ENCODE peak calls at places on chromosomes 16 and 17, in four cellular contexts. Q is transverse colon, D is psoas muscle, F is heart left ventricle. Y is an unnamed sample.

GRCh38 chr17:47301161-47301560 is 22.6 kb upstream of the EFCAB13 start:
- DNase-seq in Q (no peak), D (no peak), F (no peak), Y (no peak)

GRCh38 chr17:22142091-22142490 is 449.8 kb downstream of the KCNJ18 start:
- DNase-seq in Q (no peak), D (no peak), F (no peak), Y (no peak)

GRCh38 chr17:43671075-43671692 is 9.5 kb upstream of the MEOX1 start:
- DNase-seq in Q (no peak), D (no peak), F (peak; percentile 44), Y (no peak)

GRCh38 chr17:66115246-66115645 is 76.7 kb downstream of the CEP112 start:
- DNase-seq in Q (no peak), D (no peak), F (no peak), Y (no peak)

GRCh38 chr17:37640016-37640415 is 3.2 kb downstream of the DDX52 start:
- DNase-seq in Q (no peak), D (no peak), F (no peak), Y (no peak)

GRCh38 chr17:47781397-47781796 is 40.2 kb downstream of the OSBPL7 start:
- DNase-seq in Q (no peak), D (no peak), F (no peak), Y (no peak)

GRCh38 chr17:49572226-49572625 is 3.4 kb upstream of the NXPH3 start:
- DNase-seq in Q (no peak), D (no peak), F (no peak), Y (no peak)

GRCh38 chr17:79130536-79131273 is 56.1 kb downstream of the ENGASE start:
- DNase-seq in Q (no peak), D (no peak), F (no peak), Y (no peak)

DNA sequence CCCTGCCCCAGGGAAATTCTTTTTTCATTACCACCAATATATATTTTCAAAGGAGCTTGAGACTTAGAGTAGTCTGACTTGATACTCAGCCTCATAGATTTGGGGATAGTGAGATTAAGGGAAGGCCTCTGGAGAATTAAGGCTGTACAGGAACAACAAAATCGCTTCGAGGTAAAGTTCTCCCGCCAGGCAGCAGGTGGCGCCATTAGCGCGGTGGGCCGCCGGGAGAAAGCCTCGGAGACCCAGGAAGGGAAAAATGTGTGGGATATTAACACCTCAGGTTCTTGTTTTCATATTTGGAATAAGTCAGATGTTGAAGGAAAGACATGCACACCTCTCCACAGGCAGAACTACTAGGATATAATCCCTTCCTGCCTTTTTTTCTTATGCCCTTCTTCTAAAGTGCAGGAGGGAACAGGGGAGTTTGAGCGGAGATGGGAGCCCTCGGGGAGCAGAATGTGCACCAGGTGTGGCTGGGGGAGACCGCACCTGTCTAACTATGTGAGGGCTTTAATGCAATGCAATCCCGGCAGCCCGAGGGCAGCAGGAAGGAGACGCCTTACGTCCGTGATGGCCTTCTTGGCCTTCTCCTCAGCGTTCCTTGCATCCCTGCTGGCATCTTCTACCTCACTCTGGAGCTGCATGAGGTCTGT is 25.9 kb downstream of the MYH3 start:
- DNase-seq in Q (peak; percentile 19), D (no peak), F (no peak), Y (peak; percentile 47)
- TF ChIP-seq CTCF in Q (peak; percentile 85), D (peak; percentile 69), F (peak; percentile 78), Y (peak; percentile 31)

GRCh38 chr17:13490906-13491502 is 110.7 kb downstream of the HS3ST3A1 start:
- DNase-seq in Q (no peak), D (no peak), F (no peak), Y (no peak)

GRCh38 chr17:13491916-13492315 is 109.8 kb downstream of the HS3ST3A1 start:
- DNase-seq in Q (no peak), D (no peak), F (no peak), Y (no peak)

GRCh38 chr17:13495423-13495822 is 106.3 kb downstream of the HS3ST3A1 start:
- DNase-seq in Q (no peak), D (no peak), F (no peak), Y (no peak)

GRCh38 chr17:13490427-13490826 is 111.3 kb downstream of the HS3ST3A1 start:
- DNase-seq in Q (no peak), D (no peak), F (no peak), Y (no peak)

GRCh38 chr17:13492351-13493122 is 109.2 kb downstream of the HS3ST3A1 start:
- DNase-seq in Q (no peak), D (no peak), F (no peak), Y (no peak)
- TF ChIP-seq CTCF in Q (no peak), D (no peak), F (no peak), Y (no peak)

GRCh38 chr16:77193377-77193776 is 2.4 kb downstream of the MON1B start:
- DNase-seq in Q (no peak), D (no peak), F (no peak), Y (no peak)

GRCh38 chr16:77190190-77190477 is 856 bp upstream of the MON1B start:
- DNase-seq in Q (no peak), D (no peak), F (no peak), Y (no peak)

GRCh38 chr16:77194295-77195231 is 3.6 kb downstream of the MON1B start:
- DNase-seq in Q (no peak), D (no peak), F (no peak), Y (no peak)

GRCh38 chr16:77191259-77191969 is 424 bp downstream of the MON1B start:
- DNase-seq in Q (peak; percentile 27), D (peak; percentile 36), F (no peak), Y (no peak)

DNA sequence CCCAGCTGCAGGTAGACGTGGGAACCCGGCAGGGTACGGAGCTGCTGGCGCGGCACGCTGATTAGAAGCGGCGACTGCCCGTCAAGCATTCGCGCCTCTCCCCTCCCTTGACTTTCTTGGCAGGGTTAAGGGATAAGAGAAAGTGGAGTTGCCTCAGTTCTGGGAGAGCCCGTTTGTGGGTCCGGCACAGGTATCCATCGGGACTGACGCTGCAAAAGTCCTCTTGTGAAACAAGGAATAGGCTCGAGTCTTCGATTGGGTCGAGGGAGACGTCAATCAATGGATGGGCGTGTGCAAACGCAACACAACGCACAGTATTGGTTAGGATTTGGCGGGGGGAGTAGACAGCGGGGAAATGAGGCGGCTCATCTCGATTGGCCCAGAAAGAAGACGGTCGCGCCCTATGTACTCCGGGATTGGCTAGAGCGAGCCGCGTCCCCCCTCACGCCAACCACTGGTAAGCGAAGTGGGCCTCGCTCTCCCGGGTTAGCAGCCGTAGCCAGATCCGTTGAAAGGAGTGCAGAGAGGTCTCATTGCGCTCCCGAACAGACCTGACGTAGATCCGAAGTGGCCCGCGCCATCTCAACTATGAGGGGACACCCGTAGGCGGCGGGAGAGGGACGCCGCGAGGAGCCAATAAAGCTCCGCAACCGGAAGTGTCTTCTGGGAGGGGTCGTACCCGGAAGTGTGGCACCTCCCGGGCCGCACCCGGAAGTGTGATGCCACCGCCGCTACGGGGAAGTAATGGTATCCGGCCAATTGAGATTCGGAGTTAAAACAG is at the start of gene MON1B:
- DNase-seq in Q (peak; percentile 97), D (peak; percentile 97), F (peak; percentile 99), Y (peak; percentile 97)
- TF ChIP-seq CTCF in Q (no peak), D (peak; percentile 21), F (no peak), Y (no peak)

GRCh38 chr16:11315499-11315898 is 29.8 kb upstream of the RMI2 start:
- DNase-seq in Q (no peak), D (no peak), F (no peak), Y (no peak)
- TF ChIP-seq CTCF in Q (no peak), D (no peak), F (no peak), Y (no peak)